ENCODE peak calls at places on chromosomes 6 and 20, in nine cellular contexts. V is psoas muscle; F is kidney; X is neural crest cell; E is cardiac fibroblast; G is CD4-positive, alpha-beta T cell; D is mucosa of descending colon; P is AG09309; Y is HFFc6. O is an unnamed sample.

GRCh38 chr6:129492260-129492659 is 217.7 kb downstream of the ARHGAP18 start:
- DNase-seq in V (no peak), F (no peak), X (no peak), E (no peak), G (no peak), D (no peak), P (no peak), Y (no peak), O (peak; percentile 41)

GRCh38 chr20:25254986-25255680 is 7.2 kb downstream of the PYGB start:
- DNase-seq in V (no peak), F (peak; percentile 91), X (no peak), E (no peak), G (no peak), D (peak; percentile 61), P (no peak), Y (no peak), O (no peak)

GRCh38 chr6:32086661-32087573 is 22.2 kb downstream of the TNXB start:
- DNase-seq in V (no peak), F (no peak), X (no peak), E (peak; percentile 46), G (no peak), D (peak; percentile 14), P (peak; percentile 61), Y (peak; percentile 76), O (peak; percentile 92)

GRCh38 chr20:47451602-47451904 is 50.1 kb upstream of the NCOA3 start:
- DNase-seq in V (no peak), F (no peak), X (no peak), E (no peak), G (no peak), D (no peak), P (no peak), Y (no peak), O (no peak)

GRCh38 chr6:163705923-163706322 is 291.4 kb downstream of the QKI start:
- DNase-seq in V (no peak), F (no peak), X (no peak), E (no peak), G (no peak), D (peak; percentile 27), P (no peak), Y (no peak), O (no peak)

GRCh38 chr20:15654208-15654649 is 919.0 kb downstream of the KIF16B start:
- DNase-seq in V (no peak), F (no peak), X (peak; percentile 20), E (peak; percentile 46), G (no peak), D (peak; percentile 72), P (no peak), Y (peak; percentile 37), O (peak; percentile 52)

GRCh38 chr20:59159822-59160740 is 3.5 kb upstream of the ZNF831 start:
- DNase-seq in V (no peak), F (no peak), X (no peak), E (no peak), G (peak; percentile 42), D (no peak), P (no peak), Y (no peak), O (no peak)

GRCh38 chr20:40768105-40768504 is 79.1 kb upstream of the MAFB start:
- DNase-seq in V (no peak), F (no peak), X (no peak), E (no peak), G (no peak), D (no peak), P (no peak), Y (no peak), O (no peak)

GRCh38 chr6:27631614-27631925 is 158.7 kb upstream of the ZNF184 start:
- DNase-seq in V (no peak), F (no peak), X (no peak), E (no peak), G (no peak), D (no peak), P (no peak), Y (peak; percentile 63), O (no peak)

GRCh38 chr6:43842231-43842794 is 72.3 kb downstream of the VEGFA start:
- DNase-seq in V (no peak), F (no peak), X (no peak), E (peak; percentile 25), G (no peak), D (no peak), P (peak; percentile 32), Y (peak; percentile 54), O (peak; percentile 80)

GRCh38 chr6:42402184-42402583 is 49.5 kb downstream of the TRERF1 start:
- DNase-seq in V (no peak), F (no peak), X (no peak), E (peak; percentile 24), G (peak; percentile 15), D (no peak), P (no peak), Y (peak; percentile 17), O (peak; percentile 48)

GRCh38 chr6:90289902-90290301 is 6.7 kb downstream of the BACH2 start:
- DNase-seq in V (no peak), F (no peak), X (no peak), E (no peak), G (no peak), D (no peak), P (no peak), Y (no peak), O (no peak)

GRCh38 chr6:135411339-135411738 is 86.2 kb downstream of the AHI1 start:
- DNase-seq in V (no peak), F (no peak), X (no peak), E (peak; percentile 6), G (no peak), D (peak; percentile 10), P (no peak), Y (peak; percentile 2), O (peak; percentile 5)
- TF ChIP-seq CTCF in V (no peak), F (no peak), X (peak; percentile 56), E (peak; percentile 22), G (no peak), D (no peak), P (peak; percentile 9), Y (peak; percentile 71), O (peak; percentile 36)

GRCh38 chr20:17866234-17867001 is 102.2 kb downstream of the SNX5 start:
- DNase-seq in V (no peak), F (no peak), X (no peak), E (no peak), G (no peak), D (no peak), P (no peak), Y (no peak), O (no peak)
- TF ChIP-seq CTCF in V (no peak), F (no peak), X (no peak), E (no peak), G (no peak), D (no peak), P (no peak), Y (peak; percentile 29), O (no peak)

DNA sequence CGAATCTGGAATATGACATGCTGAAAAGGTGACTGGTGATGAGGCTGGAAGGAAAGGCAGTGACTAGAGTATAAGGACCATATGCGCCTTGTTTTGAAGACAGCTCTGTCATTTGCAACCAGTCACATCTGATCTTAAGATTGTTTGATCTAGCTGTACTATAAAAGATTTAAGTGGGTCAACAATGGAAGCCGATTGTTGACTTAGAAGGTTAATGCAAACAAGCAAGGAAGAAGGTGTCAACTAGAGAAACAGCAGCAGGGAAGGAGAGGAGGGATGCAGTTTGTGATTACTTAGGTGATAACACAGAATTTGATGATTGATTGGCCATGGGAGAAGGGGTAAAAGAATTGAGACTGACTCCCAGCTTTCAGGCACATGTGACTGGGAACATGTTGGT is 64.7 kb upstream of the COL21A1 start:
- DNase-seq in V (no peak), F (no peak), X (no peak), E (no peak), G (no peak), D (no peak), P (no peak), Y (no peak), O (no peak)
- TF ChIP-seq CTCF in V (no peak), F (no peak), X (no peak), E (no peak), G (no peak), D (no peak), P (no peak), Y (no peak), O (no peak)

GRCh38 chr20:56249244-56249955 is 868 bp downstream of the MC3R start:
- DNase-seq in V (peak; percentile 12), F (no peak), X (peak; percentile 1), E (no peak), G (no peak), D (peak; percentile 56), P (no peak), Y (no peak), O (peak; percentile 13)
- TF ChIP-seq CTCF in V (no peak), F (peak; percentile 28), X (peak; percentile 55), E (peak; percentile 14), G (no peak), D (peak; percentile 41), P (peak; percentile 45), Y (peak; percentile 22), O (peak; percentile 31)

O was measured in fibroblast of mammary gland.